ENCODE peak calls at places on chromosomes 12 and 14, in ten cellular contexts. V is right lobe of liver, X is A549, P is suprapubic skin, D is esophagus muscularis mucosa, Y is HCT116, Z is tibial nerve, A is thyroid gland, J is ovary, L is heart left ventricle. E is an unnamed sample.

GRCh38 chr12:4118601-4119156 is 154.9 kb upstream of the CCND2 start:
- DNase-seq in X (no peak), V (no peak), J (no peak), A (no peak), Y (no peak), D (peak; percentile 60), L (no peak), P (no peak), Z (no peak), E (no peak)

GRCh38 chr14:64265222-64265621 is 28.9 kb downstream of the ESR2 start:
- DNase-seq in A (no peak), Z (no peak), D (no peak), X (no peak), V (no peak), P (no peak), Y (no peak), L (no peak), J (no peak), E (no peak)

GRCh38 chr12:111248981-111249380 is 119.9 kb downstream of the PHETA1 start:
- DNase-seq in V (no peak), A (no peak), D (no peak), P (no peak), Z (no peak), Y (no peak), J (no peak), L (no peak), X (no peak), E (no peak)

GRCh38 chr14:73888460-73888725 is 1.7 kb downstream of the ZNF410 start:
- DNase-seq in L (no peak), Y (no peak), D (no peak), Z (no peak), A (no peak), V (no peak), J (no peak), P (no peak), X (no peak), E (no peak)

GRCh38 chr14:93906341-93907329 is 20.5 kb upstream of the FAM181A start:
- DNase-seq in L (no peak), P (no peak), D (no peak), Z (no peak), Y (peak; percentile 63), X (peak; percentile 36), J (no peak), V (peak; percentile 43), A (peak; percentile 63), E (no peak)

GRCh38 chr12:51886021-51886710 is 1.7 kb upstream of the ANKRD33 start:
- DNase-seq in Y (no peak), L (peak; percentile 68), A (peak; percentile 41), D (no peak), V (peak; percentile 72), X (peak; percentile 58), P (peak; percentile 89), J (no peak), Z (peak; percentile 65), E (no peak)

GRCh38 chr14:100211893-100212292 is 27.1 kb upstream of the YY1 start:
- DNase-seq in D (no peak), J (no peak), Z (no peak), P (no peak), L (peak; percentile 41), A (no peak), Y (no peak), X (no peak), V (no peak), E (no peak)

GRCh38 chr12:128381537-128381936 is 114.6 kb downstream of the TMEM132C start:
- DNase-seq in J (no peak), A (no peak), Z (no peak), V (no peak), Y (no peak), P (no peak), D (no peak), X (no peak), L (no peak), E (no peak)

DNA sequence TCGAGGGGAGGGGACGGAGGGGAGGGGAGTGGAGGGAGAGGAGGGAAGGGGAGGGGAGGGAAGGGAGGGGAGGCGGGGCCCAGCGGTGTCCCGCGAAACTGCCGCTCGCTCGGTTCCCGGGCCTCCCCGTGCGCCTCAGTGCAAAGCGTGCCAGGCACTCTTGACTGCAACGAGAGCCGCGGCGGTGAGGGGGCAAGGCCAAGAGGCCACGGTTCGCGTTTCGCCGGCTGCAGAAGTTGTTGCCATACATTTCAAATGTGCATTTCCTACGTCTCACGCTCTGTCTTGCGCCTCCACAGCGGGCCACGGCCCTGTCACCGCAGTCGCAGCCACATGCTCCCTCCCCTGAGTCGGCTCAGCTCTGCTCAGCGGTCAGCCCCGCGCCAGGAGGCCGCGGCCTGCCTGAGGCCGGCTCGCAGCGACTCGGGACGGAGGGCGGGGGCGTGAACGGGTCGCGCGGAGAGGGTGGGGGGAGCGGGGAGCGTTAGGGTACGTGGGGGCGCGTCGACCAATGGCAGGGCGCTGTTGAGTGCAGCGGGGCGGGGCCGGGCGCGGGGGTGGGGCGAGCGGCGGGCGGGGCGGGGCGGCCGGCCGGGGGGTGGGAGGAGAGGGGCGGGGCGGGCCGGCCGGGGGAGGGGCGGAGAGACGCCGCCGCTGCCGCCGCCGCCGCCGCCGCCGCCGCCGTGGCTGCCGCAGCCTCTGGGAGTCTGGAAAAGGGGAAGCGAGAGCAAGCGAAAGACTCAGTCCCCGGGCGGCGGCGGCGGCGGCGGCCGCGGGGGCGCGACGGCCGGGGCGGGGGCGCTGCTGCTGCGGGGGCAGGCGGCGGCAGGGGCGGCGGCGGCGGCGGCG is at the start of gene PPP2R5C:
- DNase-seq in L (peak; percentile 97), Z (peak; percentile 87), P (peak; percentile 96), Y (peak; percentile 62), D (peak; percentile 95), V (peak; percentile 96), A (peak; percentile 93), J (peak; percentile 94), X (peak; percentile 91), E (peak; percentile 95)
- TF ChIP-seq POLR2A in L (no peak), Z (peak; percentile 29), P (peak; percentile 69), Y (no peak), D (peak; percentile 65), V (peak; percentile 82), A (peak; percentile 71), J (peak; percentile 34), X (peak; percentile 43), E (peak; percentile 93)

DNA sequence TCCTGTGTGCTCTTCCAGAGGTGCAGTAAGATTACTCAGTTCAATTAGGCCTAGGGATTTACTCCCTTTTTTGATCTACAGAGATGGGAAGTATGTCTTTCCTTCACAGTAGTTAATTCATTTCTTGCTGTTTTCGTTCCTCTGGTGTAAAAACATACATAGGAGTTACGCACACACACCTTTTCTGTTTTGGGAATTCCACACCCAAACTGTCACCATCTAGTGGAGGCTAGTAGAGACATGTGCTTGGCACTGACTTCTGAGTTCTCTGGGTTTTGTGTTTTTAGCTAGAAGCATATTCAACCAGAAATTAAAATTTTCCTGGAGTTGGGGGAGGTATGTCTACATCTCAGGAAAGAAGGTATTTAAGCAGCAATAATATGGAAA is 1.4 kb downstream of the SUSD6 start:
- DNase-seq in V (no peak), A (no peak), Z (no peak), Y (peak; percentile 7), P (no peak), J (no peak), L (no peak), D (no peak), X (no peak), E (no peak)
- H3K4me3 ChIP-seq in V (peak overlapping the region; percentile 74), A (peak overlapping the region; percentile 69), Z (peak overlapping the region; percentile 59), Y (peak overlapping the region; percentile 66), P (peak overlapping the region; percentile 81), J (peak overlapping the region; percentile 62), L (peak overlapping the region; percentile 88), D (peak overlapping the region; percentile 83), X (peak overlapping the region; percentile 95), E (peak overlapping the region; percentile 84)

GRCh38 chr14:96512122-96512521 is 9.9 kb downstream of the PAPOLA start:
- DNase-seq in A (no peak), X (no peak), Z (no peak), D (no peak), V (no peak), P (no peak), L (no peak), J (no peak), Y (no peak), E (no peak)

GRCh38 chr14:96514694-96515093 is 12.5 kb downstream of the PAPOLA start:
- DNase-seq in V (no peak), X (no peak), L (no peak), D (no peak), Z (no peak), J (no peak), A (no peak), P (no peak), Y (no peak), E (no peak)

GRCh38 chr14:96511146-96511545 is 9.0 kb downstream of the PAPOLA start:
- DNase-seq in D (no peak), A (no peak), V (no peak), J (no peak), P (no peak), Z (no peak), X (no peak), L (no peak), Y (no peak), E (no peak)

GRCh38 chr14:96511667-96512066 is 9.5 kb downstream of the PAPOLA start:
- DNase-seq in L (no peak), D (no peak), J (no peak), Y (no peak), Z (no peak), A (no peak), P (no peak), X (no peak), V (no peak), E (no peak)

DNA sequence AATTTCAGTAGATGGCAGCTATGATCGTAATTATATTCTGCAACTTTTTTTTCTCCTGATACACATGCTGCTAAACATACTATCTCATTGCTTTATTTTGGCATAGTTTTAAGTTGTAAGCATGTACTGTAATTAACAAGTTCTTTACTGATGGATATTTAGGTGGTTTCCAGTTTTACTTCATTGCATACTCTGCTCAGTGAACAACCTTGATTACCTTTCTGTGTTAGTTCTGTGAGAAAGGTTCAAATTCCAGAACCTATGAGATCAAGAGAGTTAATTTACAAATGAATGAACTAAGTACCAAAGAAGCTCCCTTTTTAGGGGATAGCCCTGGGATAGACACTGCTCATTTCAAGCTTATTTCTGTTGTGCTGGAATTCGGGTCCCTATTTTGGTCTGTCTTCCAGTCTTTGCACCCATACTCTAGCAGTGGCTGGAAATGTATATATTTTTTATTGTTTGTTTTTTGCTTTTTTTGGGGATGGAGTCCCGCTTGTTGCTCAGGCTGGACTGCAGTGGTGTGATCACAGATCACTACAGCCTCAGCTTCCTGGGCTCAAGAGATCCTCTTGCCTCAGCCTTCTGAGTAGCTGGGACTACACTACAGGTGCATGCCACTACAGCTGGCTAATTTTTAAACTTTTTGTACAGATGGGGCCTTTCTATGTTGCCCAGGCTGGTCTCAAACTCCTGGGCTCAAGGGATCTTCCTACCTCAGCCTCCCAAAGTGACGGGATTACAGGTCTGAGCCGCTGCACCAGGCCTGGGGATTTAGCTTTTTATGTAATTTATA is 10.6 kb downstream of the PAPOLA start:
- DNase-seq in V (no peak), Z (no peak), X (no peak), D (no peak), Y (no peak), A (no peak), J (no peak), L (no peak), P (no peak), E (no peak)
- H3K4me1 ChIP-seq in V (peaks cover 43% of the 10 kb centered on the region), Z (peaks cover 23% of the 10 kb centered on the region), X (peaks cover 79% of the 10 kb centered on the region), D (peaks cover 91% of the 10 kb centered on the region), Y (peaks cover 6% of the 10 kb centered on the region), A (peaks cover 31% of the 10 kb centered on the region), J (peaks cover 15% of the 10 kb centered on the region), L (peaks cover 84% of the 10 kb centered on the region), P (peaks cover 70% of the 10 kb centered on the region), E (peaks cover 71% of the 10 kb centered on the region)

DNA sequence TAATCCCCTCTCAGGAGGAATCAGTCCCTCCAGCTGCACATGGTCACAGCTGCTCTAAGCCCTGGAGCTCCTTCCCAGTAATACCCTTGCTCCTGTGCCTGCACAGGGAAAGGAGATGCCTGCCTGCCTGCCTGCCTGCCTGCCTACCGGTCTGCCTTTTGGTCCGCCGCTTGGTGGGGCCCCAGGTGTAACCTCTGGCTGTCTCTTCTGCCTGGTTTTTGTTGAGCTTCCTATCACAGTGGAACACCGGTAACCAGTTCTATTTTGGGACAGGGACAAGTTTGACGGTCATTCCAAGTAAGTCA is 99.8 kb downstream of the DAD1 start:
- DNase-seq in A (no peak), Y (no peak), J (no peak), Z (no peak), P (no peak), V (no peak), D (no peak), X (no peak), L (peak; percentile 64), E (no peak)
- TF ChIP-seq POLR2A in A (no peak), Y (no peak), J (no peak), Z (no peak), P (no peak), V (no peak), D (no peak), X (no peak), L (no peak), E (no peak)